ENCODE peak calls at places on chromosome 10, in nine cellular contexts. X is Peyer's patch, Q is MM.1S, C is endodermal cell, K is pancreas, N is mucosa of descending colon, W is cardiac muscle cell, E is retinal pigment epithelial cell, T is BJ. R is an unnamed sample.

GRCh38 chr10:18665815-18666558 is 6.8 kb downstream of the ARL5B start:
- DNase-seq in X (no peak), Q (no peak), C (no peak), K (no peak), N (no peak), W (no peak), E (no peak), T (no peak), R (no peak)

GRCh38 chr10:102188298-102188940 is 36.2 kb downstream of the NOLC1 start:
- DNase-seq in X (peak; percentile 70), Q (peak; percentile 29), C (no peak), K (no peak), N (peak; percentile 17), W (no peak), E (no peak), T (no peak), R (no peak)

GRCh38 chr10:1379601-1380000 is 323.4 kb downstream of the WDR37 start:
- DNase-seq in X (peak; percentile 19), Q (no peak), C (peak; percentile 89), K (no peak), N (no peak), W (no peak), E (no peak), T (no peak), R (no peak)

GRCh38 chr10:109773818-109774440 is 149.4 kb downstream of the XPNPEP1 start:
- DNase-seq in X (no peak), Q (peak; percentile 20), C (no peak), K (no peak), N (peak; percentile 23), W (peak; percentile 43), E (peak; percentile 3), T (no peak), R (peak; percentile 27)

GRCh38 chr10:111435871-111436270 is 359.0 kb downstream of the ADRA2A start:
- DNase-seq in X (no peak), Q (no peak), C (no peak), K (no peak), N (no peak), W (no peak), E (no peak), T (no peak), R (no peak)

GRCh38 chr10:61964059-61964709 is 62.7 kb downstream of the ARID5B start:
- DNase-seq in X (no peak), Q (peak; percentile 31), C (no peak), K (no peak), N (no peak), W (no peak), E (no peak), T (no peak), R (no peak)

GRCh38 chr10:97207756-97208346 is 22.1 kb upstream of the SLIT1 start:
- DNase-seq in X (no peak), Q (no peak), C (no peak), K (no peak), N (no peak), W (no peak), E (no peak), T (no peak), R (no peak)

GRCh38 chr10:112960151-112960681 is 10.2 kb downstream of the TCF7L2 start:
- DNase-seq in X (no peak), Q (no peak), C (no peak), K (no peak), N (no peak), W (peak; percentile 39), E (no peak), T (no peak), R (no peak)

GRCh38 chr10:127996586-127996985 is 89.7 kb downstream of the PTPRE start:
- DNase-seq in X (no peak), Q (no peak), C (no peak), K (no peak), N (no peak), W (peak; percentile 82), E (no peak), T (no peak), R (no peak)

GRCh38 chr10:68517188-68517587 is 10.1 kb downstream of the SLC25A16 start:
- DNase-seq in X (no peak), Q (no peak), C (no peak), K (no peak), N (peak; percentile 18), W (no peak), E (no peak), T (no peak), R (no peak)

GRCh38 chr10:132372516-132373095 is 24.4 kb upstream of the PWWP2B start:
- DNase-seq in X (peak; percentile 19), Q (no peak), C (no peak), K (no peak), N (no peak), W (no peak), E (no peak), T (no peak), R (no peak)

GRCh38 chr10:84340632-84341537 is 12.5 kb downstream of the CCSER2 start:
- DNase-seq in X (no peak), Q (no peak), C (no peak), K (no peak), N (no peak), W (no peak), E (no peak), T (no peak), R (no peak)

GRCh38 chr10:14282271-14282670 is 48.5 kb downstream of the FRMD4A start:
- DNase-seq in X (no peak), Q (no peak), C (no peak), K (no peak), N (no peak), W (no peak), E (no peak), T (peak; percentile 28), R (no peak)

GRCh38 chr10:10821926-10822325 is 195.7 kb upstream of the CELF2 start:
- DNase-seq in X (no peak), Q (peak; percentile 82), C (no peak), K (no peak), N (no peak), W (no peak), E (no peak), T (no peak), R (no peak)
- TF ChIP-seq CTCF in X (no peak), Q (no peak), C (no peak), K (no peak), N (no peak), W (no peak), E (no peak), T (no peak), R (no peak)

DNA sequence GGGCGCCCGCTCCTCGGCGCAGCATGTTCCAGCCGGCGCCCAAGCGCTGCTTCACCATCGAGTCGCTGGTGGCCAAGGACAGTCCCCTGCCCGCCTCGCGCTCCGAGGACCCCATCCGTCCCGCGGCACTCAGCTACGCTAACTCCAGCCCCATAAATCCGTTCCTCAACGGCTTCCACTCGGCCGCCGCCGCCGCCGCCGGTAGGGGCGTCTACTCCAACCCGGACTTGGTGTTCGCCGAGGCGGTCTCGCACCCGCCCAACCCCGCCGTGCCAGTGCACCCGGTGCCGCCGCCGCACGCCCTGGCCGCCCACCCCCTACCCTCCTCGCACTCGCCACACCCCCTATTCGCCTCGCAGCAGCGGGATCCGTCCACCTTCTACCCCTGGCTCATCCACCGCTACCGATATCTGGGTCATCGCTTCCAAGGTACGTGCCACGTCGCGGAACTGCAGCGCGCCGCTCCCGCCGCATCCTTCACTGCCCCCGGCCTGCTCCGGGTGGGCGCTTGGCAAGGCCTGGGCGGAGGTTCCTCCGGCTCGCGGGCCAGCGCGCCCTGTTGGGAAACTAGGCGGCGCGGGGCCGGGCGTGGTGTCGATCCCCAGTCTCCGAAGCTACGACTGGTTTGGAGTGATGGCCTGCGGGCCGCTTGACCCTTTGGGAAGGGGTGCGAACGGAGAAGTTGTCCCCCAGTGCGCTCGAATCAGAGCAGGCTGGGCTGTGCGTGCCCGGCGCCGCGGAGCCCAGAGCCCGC is 876 bp downstream of the EMX2 start:
- DNase-seq in X (peak; percentile 51), Q (no peak), C (peak; percentile 90), K (no peak), N (no peak), W (peak; percentile 34), E (no peak), T (no peak), R (peak; percentile 36)
- TF ChIP-seq CTCF in X (no peak), Q (no peak), C (peak; percentile 57), K (no peak), N (no peak), W (no peak), E (no peak), T (peak; percentile 20), R (no peak)

DNA sequence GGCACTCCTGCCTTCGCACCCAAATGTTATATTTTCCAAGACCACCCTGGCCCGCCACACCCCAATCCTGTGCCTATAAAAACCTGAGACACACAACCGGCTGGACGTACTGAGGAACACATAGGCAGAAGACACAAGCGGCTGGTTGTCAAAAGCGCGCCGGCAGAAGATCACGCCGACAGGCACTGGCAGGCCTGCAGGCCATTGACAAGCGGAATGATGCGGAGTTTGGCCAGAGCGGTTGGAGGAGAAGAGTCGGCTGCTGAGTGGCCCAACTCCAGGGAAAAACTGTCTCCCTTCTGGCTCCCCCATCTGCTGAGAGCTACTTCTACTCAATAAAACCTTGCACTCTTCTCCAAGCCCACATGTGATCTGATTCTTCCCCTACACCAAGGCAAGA is 39.7 kb upstream of the SAMD8 start:
- DNase-seq in X (no peak), Q (no peak), C (no peak), K (no peak), N (no peak), W (no peak), E (no peak), T (no peak), R (no peak)
- TF ChIP-seq CTCF in X (no peak), Q (no peak), C (no peak), K (no peak), N (no peak), W (no peak), E (no peak), T (no peak), R (no peak)

GRCh38 chr10:117320050-117320665 is 55.1 kb downstream of the PDZD8 start:
- DNase-seq in X (no peak), Q (peak; percentile 19), C (no peak), K (no peak), N (peak; percentile 19), W (peak; percentile 38), E (no peak), T (no peak), R (peak; percentile 23)

GRCh38 chr10:117318909-117319308 is 56.3 kb downstream of the PDZD8 start:
- DNase-seq in X (no peak), Q (no peak), C (no peak), K (no peak), N (no peak), W (peak; percentile 25), E (no peak), T (no peak), R (no peak)

GRCh38 chr10:117324367-117324766 is 50.9 kb downstream of the PDZD8 start:
- DNase-seq in X (no peak), Q (no peak), C (no peak), K (no peak), N (no peak), W (no peak), E (no peak), T (no peak), R (no peak)

GRCh38 chr10:117327262-117327661 is 48.0 kb downstream of the PDZD8 start:
- DNase-seq in X (no peak), Q (no peak), C (no peak), K (no peak), N (no peak), W (no peak), E (no peak), T (no peak), R (no peak)

DNA sequence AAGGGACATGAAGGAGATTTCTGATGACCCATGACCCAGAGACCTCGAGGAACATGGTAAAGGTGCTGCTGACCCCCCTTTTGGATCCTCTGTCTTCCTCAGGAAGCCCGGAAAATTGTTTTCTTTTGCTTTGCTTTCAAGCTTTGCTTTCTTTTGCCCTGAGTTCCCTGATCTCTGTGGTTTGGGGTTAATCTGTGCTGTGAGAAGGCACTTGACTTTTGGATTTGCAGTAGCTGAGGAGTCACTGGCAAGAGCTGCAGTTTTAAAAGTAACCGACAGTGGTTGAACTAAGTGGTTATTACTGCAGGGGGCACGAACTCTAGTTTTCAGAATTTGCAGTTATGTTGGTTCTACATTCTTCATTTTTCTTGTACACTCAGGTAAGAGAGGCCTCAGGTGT is 53.0 kb downstream of the PDZD8 start:
- DNase-seq in X (no peak), Q (no peak), C (no peak), K (no peak), N (no peak), W (no peak), E (no peak), T (no peak), R (no peak)
- TF ChIP-seq CTCF in X (no peak), Q (no peak), C (no peak), K (no peak), N (no peak), W (no peak), E (peak; percentile 19), T (no peak), R (no peak)